ENCODE peak calls at places on chromosomes 16 and 17, in four cellular contexts. H is activated T-cell treated with anti-CD3 and anti-CD28 coated beads, Interleukin-2, amount 50 U/mL, for 72 hours; D is smooth muscle cell of the brain vasculature; V is NCI-H1092. C is an unnamed sample.
A peak's percentile ranks its signal among the peaks of the same experiment; 100 is the strongest.

GRCh38 chr16:12021578-12022265 is 45.2 kb downstream of the SNX29 start:
- DNase-seq in H (no peak), D (no peak), V (no peak), C (no peak)

GRCh38 chr17:69447726-69448125 is 33.2 kb downstream of the MAP2K6 start:
- DNase-seq in H (no peak), D (no peak), V (no peak), C (no peak)

GRCh38 chr17:58280480-58281217 is at the start of gene MPO:
- DNase-seq in H (no peak), D (no peak), V (no peak), C (no peak)

GRCh38 chr16:86044241-86044671 is 145.3 kb downstream of the IRF8 start:
- DNase-seq in H (peak; percentile 57), D (no peak), V (no peak), C (peak; percentile 43)

GRCh38 chr17:37519241-37519985 is 29.7 kb downstream of the DUSP14 start:
- DNase-seq in H (no peak), D (no peak), V (no peak), C (no peak)

GRCh38 chr17:78185981-78186688 is 717 bp downstream of the TK1 start:
- DNase-seq in H (no peak), D (no peak), V (no peak), C (no peak)

GRCh38 chr16:72384651-72385050 is 212.7 kb upstream of the PMFBP1 start:
- DNase-seq in H (no peak), D (no peak), V (no peak), C (no peak)

GRCh38 chr16:81625544-81626152 is 153.4 kb upstream of the PLCG2 start:
- DNase-seq in H (peak; percentile 31), D (no peak), V (peak; percentile 52), C (no peak)

GRCh38 chr16:30356401-30357084 is 1.4 kb upstream of the CD2BP2 start:
- DNase-seq in H (no peak), D (no peak), V (no peak), C (no peak)

GRCh38 chr16:30893082-30893743 is 664 bp downstream of the BCL7C start:
- DNase-seq in H (peak; percentile 28), D (no peak), V (no peak), C (no peak)

GRCh38 chr17:33049781-33050414 is 58.3 kb downstream of the SPACA3 start:
- DNase-seq in H (peak; percentile 42), D (no peak), V (no peak), C (peak; percentile 47)

GRCh38 chr16:83887564-83887963 is 11.4 kb upstream of the MLYCD start:
- DNase-seq in H (no peak), D (no peak), V (no peak), C (no peak)

GRCh38 chr16:52928955-52929354 is 123.7 kb downstream of the CHD9NB start:
- DNase-seq in H (no peak), D (no peak), V (no peak), C (no peak)

GRCh38 chr17:2798188-2798587 is 1.9 kb downstream of the RAP1GAP2 start:
- DNase-seq in H (no peak), D (no peak), V (no peak), C (no peak)

GRCh38 chr16:3999479-3999868 is 116.8 kb downstream of the ADCY9 start:
- DNase-seq in H (no peak), D (no peak), V (no peak), C (no peak)

C was measured in NCI-H460.